ENCODE peak calls at places on chromosome 16, in six cellular contexts. One of them, this sample, is unnamed.

GRCh38 chr16:1786242-1787055 is 3.7 kb downstream of the NUBP2 start:
- DNase-seq in body of pancreas: peak
- DNase-seq in A549: no peak
- DNase-seq in left lung: peak
- DNase-seq in GM10248: no peak
- DNase-seq in PC-9: no peak
- DNase-seq in this sample: no peak

GRCh38 chr16:56357291-56357764 is 68.0 kb downstream of the AMFR start:
- DNase-seq in body of pancreas: peak
- DNase-seq in A549: no peak
- DNase-seq in left lung: peak
- DNase-seq in GM10248: no peak
- DNase-seq in PC-9: peak
- DNase-seq in this sample: peak

GRCh38 chr16:52068447-52069074 is 478.4 kb downstream of the TOX3 start:
- DNase-seq in body of pancreas: peak
- DNase-seq in A549: no peak
- DNase-seq in left lung: no peak
- DNase-seq in GM10248: no peak
- DNase-seq in PC-9: no peak
- DNase-seq in this sample: no peak

GRCh38 chr16:90031931-90032663 is 12.8 kb upstream of the DBNDD1 start:
- DNase-seq in body of pancreas: no peak
- DNase-seq in A549: no peak
- DNase-seq in left lung: peak
- DNase-seq in GM10248: no peak
- DNase-seq in PC-9: no peak
- DNase-seq in this sample: no peak

GRCh38 chr16:11719171-11719570 is 23.5 kb downstream of the TXNDC11 start:
- DNase-seq in body of pancreas: no peak
- DNase-seq in A549: no peak
- DNase-seq in left lung: no peak
- DNase-seq in GM10248: no peak
- DNase-seq in PC-9: no peak
- DNase-seq in this sample: no peak

GRCh38 chr16:9402293-9402865 is 310.9 kb downstream of the HAPSTR1 start:
- DNase-seq in body of pancreas: no peak
- DNase-seq in A549: no peak
- DNase-seq in left lung: no peak
- DNase-seq in GM10248: no peak
- DNase-seq in PC-9: no peak
- DNase-seq in this sample: no peak

GRCh38 chr16:24504467-24505345 is 34.7 kb upstream of the RBBP6 start:
- DNase-seq in body of pancreas: peak
- DNase-seq in A549: peak
- DNase-seq in left lung: no peak
- DNase-seq in GM10248: peak
- DNase-seq in PC-9: peak
- DNase-seq in this sample: no peak

GRCh38 chr16:89890886-89891657 is 17.7 kb downstream of the TCF25 start:
- DNase-seq in body of pancreas: peak
- DNase-seq in A549: no peak
- DNase-seq in left lung: no peak
- DNase-seq in GM10248: no peak
- DNase-seq in PC-9: no peak
- DNase-seq in this sample: no peak

GRCh38 chr16:8850279-8850885 is 18.4 kb downstream of the CARHSP1 start:
- DNase-seq in body of pancreas: no peak
- DNase-seq in A549: no peak
- DNase-seq in left lung: peak
- DNase-seq in GM10248: no peak
- DNase-seq in PC-9: no peak
- DNase-seq in this sample: no peak

GRCh38 chr16:4307215-4308037 is 8.4 kb upstream of the GLIS2 start:
- DNase-seq in body of pancreas: peak
- DNase-seq in A549: peak
- DNase-seq in left lung: peak
- DNase-seq in GM10248: peak
- DNase-seq in PC-9: peak
- DNase-seq in this sample: peak

GRCh38 chr16:35405547-35405946 is 1946.1 kb downstream of the TP53TG3F start:
- DNase-seq in body of pancreas: no peak
- DNase-seq in A549: no peak
- DNase-seq in left lung: no peak
- DNase-seq in GM10248: no peak
- DNase-seq in PC-9: no peak
- DNase-seq in this sample: no peak

GRCh38 chr16:75919664-75920063 is 193.4 kb upstream of the CPHXL start:
- DNase-seq in body of pancreas: peak
- DNase-seq in A549: no peak
- DNase-seq in left lung: no peak
- DNase-seq in GM10248: no peak
- DNase-seq in PC-9: no peak
- DNase-seq in this sample: no peak

GRCh38 chr16:31513126-31513525 is 4.9 kb upstream of the RUSF1 start:
- DNase-seq in body of pancreas: no peak
- DNase-seq in A549: no peak
- DNase-seq in left lung: no peak
- DNase-seq in GM10248: no peak
- DNase-seq in PC-9: peak
- DNase-seq in this sample: no peak

GRCh38 chr16:53518550-53519416 is 15.8 kb upstream of the AKTIP start:
- DNase-seq in body of pancreas: no peak
- DNase-seq in A549: no peak
- DNase-seq in left lung: no peak
- DNase-seq in GM10248: peak
- DNase-seq in PC-9: no peak
- DNase-seq in this sample: no peak

GRCh38 chr16:13961099-13961811 is 41.3 kb downstream of the ERCC4 start:
- DNase-seq in body of pancreas: no peak
- DNase-seq in A549: no peak
- DNase-seq in left lung: no peak
- DNase-seq in GM10248: no peak
- DNase-seq in PC-9: no peak
- DNase-seq in this sample: no peak

DNA sequence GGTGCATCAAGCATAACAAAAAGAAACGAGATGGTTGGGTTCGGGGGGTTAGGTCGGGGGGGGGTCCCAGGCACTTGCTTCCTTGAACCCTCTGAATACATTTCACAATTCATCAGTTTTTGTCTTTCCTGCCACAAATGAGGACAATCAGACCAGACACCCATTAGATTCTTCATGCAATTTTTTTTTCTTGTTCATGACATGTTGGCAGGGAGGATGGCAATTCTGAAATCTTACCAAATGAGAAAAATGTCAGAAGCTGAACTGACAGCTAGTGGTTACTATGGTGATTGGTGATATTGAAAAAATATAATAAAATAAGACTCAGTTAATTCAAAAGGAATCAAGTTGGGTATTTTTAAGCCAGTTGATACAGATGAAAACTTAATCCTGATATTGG is 419.5 kb upstream of the PSMD7 start:
- DNase-seq in body of pancreas: no peak
- DNase-seq in A549: no peak
- DNase-seq in left lung: no peak
- DNase-seq in GM10248: no peak
- DNase-seq in PC-9: no peak
- DNase-seq in this sample: no peak
- TF ChIP-seq CTCF in body of pancreas: no peak
- TF ChIP-seq CTCF in A549: no peak
- TF ChIP-seq CTCF in left lung: no peak
- TF ChIP-seq CTCF in GM10248: no peak
- TF ChIP-seq CTCF in PC-9: no peak
- TF ChIP-seq CTCF in this sample: no peak

GRCh38 chr16:19090916-19091315 is 22.8 kb upstream of the ITPRIPL2 start:
- DNase-seq in body of pancreas: no peak
- DNase-seq in A549: no peak
- DNase-seq in left lung: no peak
- DNase-seq in GM10248: no peak
- DNase-seq in PC-9: no peak
- DNase-seq in this sample: no peak
- TF ChIP-seq CTCF in body of pancreas: no peak
- TF ChIP-seq CTCF in A549: no peak
- TF ChIP-seq CTCF in left lung: no peak
- TF ChIP-seq CTCF in GM10248: no peak
- TF ChIP-seq CTCF in PC-9: no peak
- TF ChIP-seq CTCF in this sample: no peak

GRCh38 chr16:28011223-28011622 is 52.3 kb downstream of the GSG1L start:
- DNase-seq in body of pancreas: no peak
- DNase-seq in A549: no peak
- DNase-seq in left lung: no peak
- DNase-seq in GM10248: no peak
- DNase-seq in PC-9: no peak
- DNase-seq in this sample: no peak
- TF ChIP-seq CTCF in body of pancreas: no peak
- TF ChIP-seq CTCF in A549: no peak
- TF ChIP-seq CTCF in left lung: no peak
- TF ChIP-seq CTCF in GM10248: no peak
- TF ChIP-seq CTCF in PC-9: no peak
- TF ChIP-seq CTCF in this sample: no peak

DNA sequence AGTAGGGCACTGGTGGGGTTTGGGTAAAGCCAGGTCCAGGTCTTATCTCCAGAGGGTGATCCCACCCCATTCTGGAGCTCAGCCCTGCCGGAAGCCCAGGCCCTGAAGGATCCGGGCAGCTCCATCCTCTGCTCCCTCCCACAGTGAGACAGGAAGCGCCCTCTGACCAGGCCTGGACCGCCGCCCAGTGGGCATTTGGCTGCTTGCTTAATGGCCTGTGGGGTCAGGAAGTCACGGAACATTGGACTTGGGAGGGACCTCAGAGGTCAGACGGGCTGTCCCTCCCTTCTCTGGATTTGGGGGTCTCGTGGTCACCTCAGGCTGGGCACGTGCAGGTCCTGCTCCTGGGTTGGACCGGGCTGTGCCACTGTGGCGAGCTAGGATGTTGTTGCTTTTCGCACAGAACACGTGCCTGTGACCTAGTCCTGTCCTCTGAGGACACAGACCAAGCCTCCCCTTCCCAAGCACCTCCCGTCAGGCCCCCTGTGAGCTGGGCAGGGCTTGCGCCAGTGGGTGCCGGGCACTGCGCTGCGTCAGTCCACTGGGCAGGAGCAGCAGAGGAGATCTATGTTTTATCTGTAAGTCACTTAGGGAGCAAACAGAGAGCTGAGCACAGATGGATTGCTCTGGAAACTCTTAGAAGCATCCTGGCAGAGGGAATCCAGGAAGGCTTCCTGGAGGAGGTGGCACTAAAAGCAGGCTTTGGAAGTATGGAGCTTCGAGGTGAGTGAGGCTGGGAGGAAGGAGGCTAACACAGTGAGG is 49.4 kb upstream of the GSE1 start:
- DNase-seq in body of pancreas: peak
- DNase-seq in A549: no peak
- DNase-seq in left lung: peak
- DNase-seq in GM10248: no peak
- DNase-seq in PC-9: no peak
- DNase-seq in this sample: no peak
- TF ChIP-seq CTCF in body of pancreas: no peak
- TF ChIP-seq CTCF in A549: peak
- TF ChIP-seq CTCF in left lung: no peak
- TF ChIP-seq CTCF in GM10248: no peak
- TF ChIP-seq CTCF in PC-9: peak
- TF ChIP-seq CTCF in this sample: peak

GRCh38 chr16:81832801-81833547 is 53.9 kb downstream of the PLCG2 start:
- DNase-seq in body of pancreas: no peak
- DNase-seq in A549: no peak
- DNase-seq in left lung: no peak
- DNase-seq in GM10248: no peak
- DNase-seq in PC-9: no peak
- DNase-seq in this sample: no peak

GRCh38 chr16:81834868-81835267 is 55.8 kb downstream of the PLCG2 start:
- DNase-seq in body of pancreas: no peak
- DNase-seq in A549: no peak
- DNase-seq in left lung: no peak
- DNase-seq in GM10248: no peak
- DNase-seq in PC-9: no peak
- DNase-seq in this sample: no peak

GRCh38 chr16:81833751-81834150 is 54.7 kb downstream of the PLCG2 start:
- DNase-seq in body of pancreas: no peak
- DNase-seq in A549: no peak
- DNase-seq in left lung: no peak
- DNase-seq in GM10248: no peak
- DNase-seq in PC-9: peak
- DNase-seq in this sample: no peak

GRCh38 chr16:81830845-81831600 is 51.9 kb downstream of the PLCG2 start:
- DNase-seq in body of pancreas: no peak
- DNase-seq in A549: no peak
- DNase-seq in left lung: no peak
- DNase-seq in GM10248: no peak
- DNase-seq in PC-9: no peak
- DNase-seq in this sample: no peak

GRCh38 chr16:81831722-81832126 is 52.6 kb downstream of the PLCG2 start:
- DNase-seq in body of pancreas: peak
- DNase-seq in A549: no peak
- DNase-seq in left lung: peak
- DNase-seq in GM10248: peak
- DNase-seq in PC-9: no peak
- DNase-seq in this sample: no peak
- TF ChIP-seq CTCF in body of pancreas: no peak
- TF ChIP-seq CTCF in A549: no peak
- TF ChIP-seq CTCF in left lung: no peak
- TF ChIP-seq CTCF in GM10248: no peak
- TF ChIP-seq CTCF in PC-9: no peak
- TF ChIP-seq CTCF in this sample: no peak

GRCh38 chr16:77918792-77919707 is 103.3 kb upstream of the CLEC3A start:
- DNase-seq in body of pancreas: peak
- DNase-seq in A549: no peak
- DNase-seq in left lung: no peak
- DNase-seq in GM10248: no peak
- DNase-seq in PC-9: no peak
- DNase-seq in this sample: no peak
- TF ChIP-seq CTCF in body of pancreas: no peak
- TF ChIP-seq CTCF in A549: no peak
- TF ChIP-seq CTCF in left lung: no peak
- TF ChIP-seq CTCF in GM10248: no peak
- TF ChIP-seq CTCF in PC-9: no peak
- TF ChIP-seq CTCF in this sample: no peak

GRCh38 chr16:57384248-57385070 is 12.2 kb downstream of the CX3CL1 start:
- DNase-seq in body of pancreas: no peak
- DNase-seq in A549: no peak
- DNase-seq in left lung: no peak
- DNase-seq in GM10248: no peak
- DNase-seq in PC-9: no peak
- DNase-seq in this sample: no peak
- TF ChIP-seq CTCF in body of pancreas: no peak
- TF ChIP-seq CTCF in A549: no peak
- TF ChIP-seq CTCF in left lung: no peak
- TF ChIP-seq CTCF in GM10248: no peak
- TF ChIP-seq CTCF in PC-9: no peak
- TF ChIP-seq CTCF in this sample: no peak